ENCODE peak calls at places on chromosomes 16 and 17, in nine cellular contexts. K, R, F, W, J, X, T, U and Y are unnamed samples.

GRCh38 chr17:50042211-50042610 is 13.7 kb upstream of the ITGA3 start:
- DNase-seq in R (no peak), X (no peak), U (no peak), T (no peak), K (no peak), F (no peak), W (no peak), J (no peak), Y (no peak)

GRCh38 chr17:50047488-50048126 is 8.3 kb upstream of the ITGA3 start:
- DNase-seq in W (peak), K (no peak), J (no peak), T (no peak), F (no peak), X (no peak), U (peak), R (no peak), Y (no peak)

GRCh38 chr17:72383053-72383847 is 262.4 kb downstream of the SOX9 start:
- DNase-seq in K (peak), R (no peak), X (no peak), T (no peak), F (no peak), U (no peak), J (no peak), W (no peak), Y (peak)

GRCh38 chr16:4358831-4359561 is 7.9 kb upstream of the PAM16 start:
- DNase-seq in X (peak), T (no peak), J (peak), W (peak), U (no peak), R (peak), F (peak), K (peak), Y (peak)

GRCh38 chr16:60064026-60064425 is 1329.9 kb upstream of the GOT2 start:
- DNase-seq in U (peak), R (no peak), W (no peak), X (no peak), K (no peak), T (no peak), F (no peak), J (no peak), Y (no peak)

GRCh38 chr17:38560503-38561318 is 45.0 kb downstream of the SRCIN1 start:
- DNase-seq in J (no peak), F (no peak), K (no peak), U (peak), W (no peak), R (no peak), X (no peak), T (no peak), Y (no peak)

GRCh38 chr16:48586083-48586482 is 23.9 kb downstream of the N4BP1 start:
- DNase-seq in X (no peak), T (no peak), R (no peak), K (no peak), F (no peak), J (no peak), W (no peak), U (no peak), Y (no peak)

GRCh38 chr16:87414251-87414680 is 22.1 kb downstream of the MAP1LC3B start:
- DNase-seq in T (no peak), K (no peak), F (peak), W (peak), U (no peak), J (no peak), X (no peak), R (no peak), Y (no peak)

GRCh38 chr17:40799859-40800258 is at the start of gene KRT28:
- DNase-seq in U (no peak), K (no peak), F (no peak), X (no peak), W (no peak), T (no peak), J (no peak), R (no peak), Y (no peak)

GRCh38 chr17:57557793-57558681 is 187.1 kb downstream of the CCDC182 start:
- DNase-seq in R (no peak), W (peak), T (no peak), J (peak), X (no peak), K (no peak), F (no peak), U (peak), Y (no peak)

GRCh38 chr16:88069397-88070168 is 118.3 kb downstream of the BANP start:
- DNase-seq in U (no peak), T (no peak), J (no peak), W (no peak), K (no peak), X (no peak), F (peak), R (no peak), Y (no peak)

GRCh38 chr17:75587718-75588545 is at the start of gene MYO15B:
- DNase-seq in W (no peak), F (no peak), J (peak), R (no peak), U (no peak), X (peak), T (no peak), K (peak), Y (peak)
- TF ChIP-seq CTCF in W (no peak), F (peak), J (peak), R (no peak), U (peak), X (peak), T (peak), K (no peak), Y (no peak)

DNA sequence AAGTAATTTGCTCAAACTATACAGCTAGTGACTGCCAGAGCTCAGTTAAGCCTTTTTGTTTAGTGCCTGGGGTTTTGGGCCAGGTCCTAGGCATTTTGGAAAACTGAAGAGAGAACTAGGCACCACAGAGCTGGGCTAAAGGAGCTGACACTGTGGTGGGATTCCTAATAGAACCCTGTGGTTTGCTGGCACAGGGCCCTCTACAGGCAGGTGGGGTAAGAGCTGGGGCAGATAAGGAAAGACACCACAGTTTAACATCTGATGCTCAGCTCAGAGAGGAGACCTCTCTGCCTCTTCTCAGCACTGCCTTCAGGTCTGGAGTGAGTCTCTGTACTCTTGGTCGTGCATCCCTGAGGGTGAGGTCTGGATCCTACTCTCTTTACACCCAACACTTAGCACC is 121.2 kb downstream of the SNX11 start:
- DNase-seq in U (no peak), T (no peak), R (no peak), J (no peak), F (no peak), X (no peak), K (peak), W (no peak), Y (no peak)
- TF ChIP-seq CTCF in U (no peak), T (no peak), R (peak), J (no peak), F (peak), X (no peak), K (no peak), W (no peak), Y (no peak)

DNA sequence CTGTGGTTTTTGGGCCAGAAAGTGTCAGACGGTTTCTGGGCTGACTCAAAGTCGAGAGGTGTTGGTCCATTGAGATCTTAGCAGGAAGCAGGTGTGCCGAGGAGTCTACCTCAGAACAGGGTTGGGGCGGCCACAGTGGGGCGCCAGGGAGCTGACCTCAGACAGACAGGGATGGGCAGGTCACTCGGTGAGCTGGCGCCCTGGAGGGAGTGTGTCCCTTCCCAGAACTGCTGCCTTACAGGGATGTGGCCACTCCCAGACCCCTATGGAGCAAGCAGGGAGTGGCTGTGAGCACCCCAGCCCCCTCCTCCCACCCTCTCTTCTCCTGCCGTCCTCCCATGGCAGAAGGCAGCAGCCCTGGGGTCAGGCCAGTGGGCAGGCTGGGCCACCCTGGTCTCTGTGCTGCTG is 14.0 kb upstream of the DPEP1 start:
- DNase-seq in J (no peak), T (no peak), U (no peak), F (peak), W (peak), K (peak), R (peak), X (no peak), Y (no peak)
- TF ChIP-seq CTCF in J (no peak), T (peak), U (peak), F (peak), W (peak), K (peak), R (peak), X (no peak), Y (peak)

GRCh38 chr16:68247400-68247799 is 2.2 kb downstream of the PLA2G15 start:
- DNase-seq in U (no peak), X (no peak), R (no peak), W (no peak), K (no peak), J (no peak), T (no peak), F (no peak), Y (no peak)

GRCh38 chr16:68244481-68244902 is 681 bp upstream of the PLA2G15 start:
- DNase-seq in X (no peak), U (no peak), T (no peak), J (no peak), F (no peak), W (no peak), R (no peak), K (no peak), Y (no peak)

GRCh38 chr16:68246671-68247070 is 1.5 kb downstream of the PLA2G15 start:
- DNase-seq in T (no peak), U (no peak), R (no peak), J (no peak), W (no peak), K (no peak), X (no peak), F (no peak), Y (no peak)

GRCh38 chr16:68244903-68245853 is at the start of gene PLA2G15:
- DNase-seq in F (peak), K (peak), W (peak), R (peak), T (peak), J (peak), X (peak), U (peak), Y (peak)

DNA sequence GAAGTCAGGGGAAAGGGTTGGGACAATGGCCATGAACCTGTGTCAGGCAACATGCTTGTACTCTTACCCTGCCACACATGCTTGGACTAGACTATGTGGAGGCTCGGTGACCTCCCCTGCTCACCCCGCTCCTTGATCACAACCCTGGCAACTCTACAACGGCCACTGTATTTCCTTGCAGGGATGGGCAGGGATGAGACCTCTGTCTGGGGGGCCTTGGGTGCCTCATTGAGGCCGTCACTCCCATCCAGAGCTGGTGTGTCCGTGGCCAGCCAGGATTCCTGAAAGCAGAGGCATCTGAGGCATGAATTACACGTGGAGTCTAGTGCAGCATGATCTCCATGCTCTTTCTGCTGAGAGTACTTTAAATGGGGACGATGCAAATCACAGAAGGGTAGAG is 948 bp downstream of the PLA2G15 start:
- DNase-seq in X (no peak), T (no peak), F (no peak), K (no peak), W (no peak), R (no peak), U (no peak), J (no peak), Y (no peak)
- TF ChIP-seq CTCF in X (no peak), T (no peak), F (no peak), K (no peak), W (no peak), R (no peak), U (no peak), J (no peak), Y (no peak)

DNA sequence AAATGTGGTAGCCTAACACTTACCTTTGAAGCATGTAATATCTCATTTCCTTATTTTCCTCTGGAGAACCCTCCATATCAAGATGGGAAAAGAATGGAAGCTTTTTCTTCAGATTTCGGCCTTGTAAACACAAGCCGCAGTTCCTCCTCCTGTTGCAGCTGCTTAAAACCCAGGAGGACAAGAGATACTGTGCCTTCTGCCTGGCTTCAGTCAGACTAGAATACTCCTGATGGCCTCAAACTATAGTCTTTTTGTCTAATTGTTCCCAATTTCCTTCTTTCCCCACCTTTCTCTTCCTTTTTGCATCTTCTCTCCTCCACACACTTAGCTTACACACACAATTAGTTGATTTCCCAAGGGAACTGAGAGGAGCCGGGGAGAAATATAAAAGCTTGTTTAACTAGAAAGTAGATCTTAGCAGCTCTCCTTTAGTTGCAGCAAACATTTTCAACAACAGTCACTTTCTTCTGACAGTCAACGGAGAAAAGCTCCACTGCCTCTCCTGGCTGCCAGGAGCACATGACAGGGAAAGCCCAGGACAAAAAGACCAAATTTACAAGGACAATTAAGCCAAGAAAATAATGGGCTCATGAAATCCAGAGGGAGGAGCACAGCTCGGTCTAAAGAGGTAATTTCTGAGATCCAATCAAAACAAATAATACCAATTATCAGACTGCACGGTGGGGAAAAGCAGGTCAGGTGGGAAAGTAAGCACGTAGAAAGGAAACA is 76.4 kb upstream of the C17orf78 start:
- DNase-seq in J (no peak), X (no peak), R (no peak), T (no peak), W (no peak), K (no peak), F (no peak), U (peak), Y (no peak)
- TF ChIP-seq CTCF in J (no peak), X (no peak), R (no peak), T (no peak), W (no peak), K (no peak), F (no peak), U (no peak), Y (no peak)

GRCh38 chr16:20260215-20261009 is 66.9 kb downstream of the GP2 start:
- DNase-seq in T (no peak), U (no peak), W (no peak), F (peak), X (no peak), K (no peak), J (no peak), R (no peak), Y (no peak)
- TF ChIP-seq CTCF in T (no peak), U (no peak), W (no peak), F (no peak), X (no peak), K (no peak), J (no peak), R (peak), Y (no peak)

GRCh38 chr17:6572997-6573396 is 16.6 kb upstream of the PITPNM3 start:
- DNase-seq in J (no peak), U (no peak), W (no peak), K (no peak), F (no peak), R (no peak), T (no peak), X (no peak), Y (no peak)

GRCh38 chr17:6573982-6574688 is 17.8 kb upstream of the PITPNM3 start:
- DNase-seq in X (no peak), F (no peak), U (no peak), J (no peak), T (no peak), W (no peak), K (no peak), R (no peak), Y (no peak)

GRCh38 chr17:6576038-6576437 is 19.7 kb upstream of the PITPNM3 start:
- DNase-seq in R (no peak), U (no peak), W (no peak), F (no peak), J (no peak), T (no peak), X (no peak), K (no peak), Y (no peak)

GRCh38 chr17:6575596-6575988 is 19.2 kb upstream of the PITPNM3 start:
- DNase-seq in X (no peak), K (no peak), F (no peak), U (no peak), J (no peak), W (no peak), T (no peak), R (no peak), Y (no peak)

GRCh38 chr17:6574689-6575595 is 18.6 kb upstream of the PITPNM3 start:
- DNase-seq in U (peak), F (peak), K (no peak), R (no peak), X (peak), W (no peak), T (no peak), J (peak), Y (no peak)
- TF ChIP-seq CTCF in U (no peak), F (no peak), K (no peak), R (no peak), X (no peak), W (no peak), T (peak), J (no peak), Y (no peak)